ENCODE peak calls at places on chromosomes 4 and X, in five cellular contexts. Y, B, H, P and W are unnamed samples.

GRCh38 chr4:55078987-55079386 is 46.4 kb downstream of the KDR start:
- DNase-seq in Y (peak; percentile 12), B (peak; percentile 97), P (no peak), H (no peak), W (no peak)

GRCh38 chr4:168923526-168924194 is 86.4 kb downstream of the CBR4 start:
- DNase-seq in B (peak; percentile 78), Y (peak; percentile 86), P (peak; percentile 77), H (peak; percentile 54), W (peak; percentile 70)

GRCh38 chr4:7333024-7333780 is 101.5 kb downstream of the PSAPL1 start:
- DNase-seq in P (no peak), Y (no peak), H (no peak), B (no peak), W (no peak)

GRCh38 chr4:74109116-74109791 is 10.3 kb upstream of the CXCL2 start:
- DNase-seq in B (peak; percentile 94), P (peak; percentile 86), H (peak; percentile 71), Y (peak; percentile 97), W (peak; percentile 19)

GRCh38 chr4:14177987-14178386 is 550.5 kb upstream of the BOD1L1 start:
- DNase-seq in P (no peak), B (no peak), Y (no peak), H (no peak), W (no peak)

GRCh38 chr4:107349266-107349665 is 313.2 kb upstream of the DKK2 start:
- DNase-seq in H (no peak), B (peak; percentile 51), Y (no peak), P (no peak), W (no peak)

GRCh38 chr4:66202870-66203269 is 532.6 kb upstream of the EPHA5 start:
- DNase-seq in Y (no peak), B (no peak), H (no peak), P (no peak), W (no peak)

GRCh38 chrX:17226736-17227135 is 148.3 kb upstream of the NHS start:
- DNase-seq in Y (no peak), P (no peak), B (no peak), H (no peak), W (no peak)

DNA sequence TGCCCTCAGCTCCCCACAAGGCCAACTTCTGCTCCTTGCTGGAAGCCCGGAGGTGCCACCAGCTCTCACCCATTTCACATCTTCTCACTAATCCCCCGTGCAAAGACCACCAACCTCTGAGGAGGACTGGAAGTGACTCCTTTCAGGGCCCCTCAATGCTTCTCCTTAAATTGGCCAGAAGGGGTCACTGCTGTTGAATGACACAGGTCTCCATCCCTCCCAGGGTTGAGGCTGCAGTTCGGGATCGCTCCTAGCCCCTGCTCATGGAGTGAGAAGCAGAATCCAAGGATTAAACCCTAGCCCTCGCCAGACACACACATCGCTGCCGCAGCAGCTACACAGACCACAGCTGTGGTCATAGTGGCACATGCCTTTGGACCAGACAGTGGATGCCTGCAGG is 279.5 kb upstream of the TAPT1 start:
- DNase-seq in P (peak; percentile 9), Y (peak; percentile 23), H (no peak), B (no peak), W (no peak)
- TF ChIP-seq CTCF in P (peak; percentile 12), Y (peak; percentile 39), H (no peak), B (peak; percentile 36), W (no peak)

DNA sequence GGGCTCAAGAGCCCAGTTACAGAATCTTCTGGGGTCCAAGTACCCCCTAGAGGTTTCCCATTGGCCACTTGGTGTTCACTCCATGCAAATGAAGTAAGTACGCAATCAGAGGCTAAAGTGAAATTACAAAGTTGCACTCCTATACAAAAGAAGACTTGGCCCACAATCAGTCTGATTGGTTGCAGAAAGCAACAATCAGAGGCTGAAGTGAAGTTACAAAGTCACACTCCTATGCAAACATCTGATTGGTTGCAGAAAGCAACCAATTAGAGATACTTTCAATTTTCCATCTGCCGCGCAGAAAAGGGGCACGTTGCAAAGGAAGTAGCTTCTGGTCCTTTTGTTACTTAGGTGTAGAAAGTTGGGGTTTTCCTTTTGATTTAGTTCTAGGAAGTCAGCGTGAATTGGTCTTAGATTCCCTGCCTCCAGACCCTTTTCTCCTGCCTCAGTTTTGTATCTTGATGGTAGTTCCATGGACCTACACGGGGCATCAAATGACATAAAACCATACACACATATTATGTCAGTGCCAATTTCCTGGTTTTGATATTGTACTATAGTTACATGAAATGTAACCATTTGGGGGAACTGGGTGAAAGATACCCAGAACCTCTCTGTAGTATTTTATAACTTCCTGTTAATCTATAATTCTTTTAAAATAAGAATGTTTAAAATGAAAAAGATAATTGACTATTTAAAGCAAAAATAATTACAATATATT is 12.4 kb upstream of the PIN4 start:
- DNase-seq in Y (no peak), H (no peak), B (no peak), P (peak; percentile 2), W (no peak)
- H3K4me3 ChIP-seq in Y (no peak overlapping the region), H (no peak overlapping the region), B (no peak overlapping the region), P (no peak overlapping the region), W (no peak overlapping the region)

GRCh38 chrX:5876984-5877655 is 351.5 kb downstream of the NLGN4X start:
- DNase-seq in Y (no peak), P (peak; percentile 42), B (peak; percentile 1), H (peak; percentile 32), W (peak; percentile 19)
- TF ChIP-seq CTCF in Y (no peak), P (peak; percentile 49), B (peak; percentile 53), H (peak; percentile 5), W (peak; percentile 63)

GRCh38 chr4:998096-998691 is 5.0 kb upstream of the SLC26A1 start:
- DNase-seq in P (no peak), H (no peak), B (no peak), Y (no peak), W (no peak)
- H3K4me3 ChIP-seq in P (no peak overlapping the region), H (no peak overlapping the region), B (no peak overlapping the region), Y (no peak overlapping the region), W (no peak overlapping the region)

GRCh38 chrX:85108165-85108564 is 104.5 kb downstream of the APOOL start:
- DNase-seq in Y (no peak), P (no peak), H (no peak), B (no peak), W (no peak)

GRCh38 chrX:85107407-85107806 is 103.7 kb downstream of the APOOL start:
- DNase-seq in Y (no peak), P (no peak), B (no peak), H (no peak), W (no peak)

GRCh38 chrX:85111347-85111746 is 107.7 kb downstream of the APOOL start:
- DNase-seq in P (peak; percentile 10), Y (peak; percentile 5), B (peak; percentile 17), H (no peak), W (no peak)

GRCh38 chrX:85112270-85112669 is 108.6 kb downstream of the APOOL start:
- DNase-seq in Y (no peak), B (no peak), P (no peak), H (no peak), W (no peak)

DNA sequence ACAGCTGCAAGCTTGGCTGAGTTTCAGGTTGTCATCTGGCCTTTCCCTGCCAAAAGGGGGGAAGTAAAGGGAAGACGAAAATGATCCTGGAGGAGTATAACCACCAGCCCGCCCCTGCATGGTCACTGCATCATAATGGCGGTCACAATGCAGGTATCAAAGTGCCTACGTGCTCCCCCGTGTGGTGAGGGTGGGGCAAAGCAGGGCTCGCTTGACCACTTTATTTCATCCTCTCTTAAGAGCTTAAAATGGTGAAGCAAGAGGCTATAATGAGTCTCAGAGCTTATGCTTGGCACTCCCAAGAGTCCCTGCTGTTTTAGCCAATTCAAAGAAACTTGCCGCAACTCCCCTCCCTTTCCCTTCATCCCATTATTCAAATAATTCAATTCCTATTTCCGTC is 105.6 kb downstream of the APOOL start:
- DNase-seq in Y (no peak), H (no peak), B (no peak), P (peak; percentile 25), W (peak; percentile 55)
- TF ChIP-seq CTCF in Y (peak; percentile 38), H (no peak), B (peak; percentile 49), P (peak; percentile 21), W (no peak)

DNA sequence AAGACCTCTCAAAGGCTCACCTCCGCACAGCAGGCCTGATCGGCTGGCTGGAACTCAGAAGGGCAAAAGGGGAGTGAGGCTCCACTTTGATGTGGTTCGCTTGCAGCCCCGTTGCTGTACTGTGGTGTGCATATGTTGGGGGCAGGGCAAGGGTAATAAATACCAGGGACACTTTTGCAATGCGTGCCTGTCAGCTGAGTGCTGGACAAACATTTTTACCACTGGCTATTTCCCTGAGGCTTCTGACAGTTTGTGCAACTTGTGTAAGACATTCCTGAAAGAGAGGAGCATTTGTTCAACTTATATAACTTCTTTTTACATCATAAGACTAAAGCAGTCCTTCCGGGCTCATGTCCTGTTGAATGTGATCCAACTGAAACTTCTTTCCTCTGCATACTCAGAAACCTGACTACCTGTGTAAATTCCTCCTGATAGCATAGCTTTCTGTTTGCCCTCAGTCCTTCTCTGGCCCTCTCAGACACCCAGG is 82.3 kb downstream of the SPRY1 start:
- DNase-seq in H (peak; percentile 75), P (peak; percentile 49), B (peak; percentile 53), Y (peak; percentile 49), W (peak; percentile 67)
- H3K4me3 ChIP-seq in H (no peak overlapping the region), P (no peak overlapping the region), B (no peak overlapping the region), Y (no peak overlapping the region), W (no peak overlapping the region)